ENCODE peak calls at places on chromosomes 5 and 9, in ten cellular contexts. A, G, I, P, L, W, F, U, H and V are unnamed samples. For H3K27me3, the result is how much of the 10 kb centered on the place peaks cover.

GRCh38 chr5:148912714-148913398 is 86.4 kb downstream of the ADRB2 start:
- DNase-seq in I (no peak), A (no peak), P (no peak), G (no peak), W (no peak), F (peak), L (peak), U (peak), H (no peak), V (no peak)

GRCh38 chr9:33942471-33943083 is 106.1 kb downstream of the UBAP2 start:
- DNase-seq in H (no peak), P (no peak), L (no peak), F (peak), I (no peak), U (no peak), W (no peak), A (no peak), G (no peak), V (no peak)

GRCh38 chr9:130138791-130139190 is 33.4 kb upstream of the NCS1 start:
- DNase-seq in H (no peak), G (peak), U (peak), P (peak), A (peak), W (peak), I (peak), F (peak), L (no peak), V (no peak)

GRCh38 chr5:53642006-53642405 is 81.6 kb downstream of the NDUFS4 start:
- DNase-seq in F (peak), H (no peak), P (no peak), A (peak), I (no peak), U (no peak), G (no peak), W (no peak), L (no peak), V (no peak)

GRCh38 chr9:7132605-7133004 is 374.8 kb downstream of the KDM4C start:
- DNase-seq in A (no peak), U (no peak), G (no peak), F (no peak), P (no peak), I (no peak), W (no peak), L (no peak), H (no peak), V (no peak)

GRCh38 chr5:107502711-107503110 is 168.0 kb downstream of the EFNA5 start:
- DNase-seq in P (no peak), I (no peak), H (no peak), U (no peak), G (no peak), W (no peak), A (no peak), F (no peak), L (no peak), V (no peak)

GRCh38 chr9:5631021-5631420 is 2.1 kb downstream of the RIC1 start:
- DNase-seq in H (no peak), P (no peak), G (no peak), W (no peak), F (no peak), I (no peak), L (no peak), A (no peak), U (no peak), V (no peak)

GRCh38 chr5:115170128-115170923 is 618 bp upstream of the TRIM36 start:
- DNase-seq in U (no peak), P (no peak), L (no peak), A (no peak), G (no peak), F (peak), H (no peak), I (peak), W (no peak), V (peak)

GRCh38 chr9:131585375-131585774 is 40.1 kb downstream of the PRRT1B start:
- DNase-seq in F (peak), W (no peak), A (peak), P (no peak), H (no peak), I (no peak), U (no peak), G (peak), L (no peak), V (no peak)

GRCh38 chr9:18072967-18073366 is 401.0 kb upstream of the ADAMTSL1 start:
- DNase-seq in H (no peak), A (no peak), U (no peak), G (peak), I (no peak), L (no peak), P (no peak), W (no peak), F (no peak), V (no peak)

GRCh38 chr9:98010450-98010849 is 27.3 kb downstream of the ANP32B start:
- DNase-seq in W (no peak), F (peak), H (no peak), A (no peak), G (no peak), P (no peak), U (peak), L (no peak), I (no peak), V (no peak)

GRCh38 chr9:94554439-94555331 is at the start of gene PCAT7:
- DNase-seq in L (peak), H (peak), U (peak), I (peak), W (peak), P (no peak), F (no peak), G (no peak), A (peak), V (peak)

GRCh38 chr9:33813712-33814641 is 3.0 kb upstream of the UBE2R2 start:
- DNase-seq in L (peak), P (no peak), A (peak), I (no peak), U (no peak), W (no peak), G (no peak), H (no peak), F (peak), V (no peak)

GRCh38 chr9:75269202-75269601 is 180.9 kb downstream of the OSTF1 start:
- DNase-seq in W (no peak), U (no peak), H (no peak), G (no peak), L (no peak), A (no peak), I (no peak), P (no peak), F (no peak), V (no peak)

GRCh38 chr5:130992095-130992494 is 173.0 kb downstream of the HINT1 start:
- DNase-seq in F (no peak), I (no peak), W (no peak), L (no peak), U (no peak), P (no peak), G (no peak), A (no peak), H (no peak), V (no peak)

GRCh38 chr9:104911029-104911607 is 16.8 kb downstream of the ABCA1 start:
- DNase-seq in P (no peak), G (no peak), F (peak), U (peak), I (no peak), H (no peak), W (no peak), L (no peak), A (no peak), V (no peak)

GRCh38 chr5:39661026-39661779 is 236.4 kb upstream of the DAB2 start:
- DNase-seq in L (no peak), H (no peak), A (no peak), U (no peak), G (no peak), I (no peak), W (no peak), P (no peak), F (no peak), V (no peak)

GRCh38 chr9:109520475-109521132 is 22.5 kb upstream of the PTPN3 start:
- DNase-seq in P (peak), I (peak), A (peak), W (no peak), F (peak), G (peak), U (peak), H (peak), L (peak), V (no peak)

GRCh38 chr5:143714629-143715028 is 97.3 kb upstream of the HMHB1 start:
- DNase-seq in P (no peak), A (peak), L (no peak), F (peak), U (peak), H (peak), G (no peak), I (no peak), W (no peak), V (no peak)

GRCh38 chr5:123093279-123094226 is 4.5 kb downstream of the PRDM6 start:
- DNase-seq in P (no peak), G (no peak), U (no peak), L (no peak), F (peak), I (no peak), A (no peak), H (no peak), W (no peak), V (peak)
- H3K27me3 ChIP-seq in P (under half), G (under half), U (half or more), L (under half), F (under half), I (half or more), A (half or more), H (under half), W (half or more), V (half or more)

GRCh38 chr5:179820483-179821297 is at the start of gene SQSTM1:
- DNase-seq in A (peak), P (peak), U (peak), I (peak), F (peak), W (peak), H (no peak), G (peak), L (no peak), V (peak)
- TF ChIP-seq POLR2A in A (peak), P (peak), U (peak), I (peak), F (peak), W (peak), H (peak), G (peak), L (peak), V (peak)

GRCh38 chr5:176739461-176740051 is 70.8 kb upstream of the UNC5A start:
- DNase-seq in F (no peak), P (no peak), H (no peak), U (no peak), W (no peak), A (no peak), I (no peak), G (no peak), L (no peak), V (no peak)
- H3K27me3 ChIP-seq in F (half or more), P (under half), H (under half), U (under half), W (under half), A (under half), I (under half), G (under half), L (under half), V (under half)

GRCh38 chr9:32572900-32573523 is at the start of gene NDUFB6:
- DNase-seq in H (peak), G (peak), U (peak), L (peak), F (peak), I (peak), W (peak), A (peak), P (peak), V (peak)
- TF ChIP-seq POLR2A in H (peak), G (peak), U (peak), L (peak), F (no peak), I (peak), W (peak), A (peak), P (peak), V (no peak)

GRCh38 chr5:118598311-118598710 is 390.0 kb downstream of the DTWD2 start:
- DNase-seq in P (no peak), W (no peak), A (no peak), G (no peak), F (no peak), I (no peak), H (no peak), U (no peak), L (no peak), V (no peak)
- H3K27me3 ChIP-seq in P (under half), W (under half), A (under half), G (under half), F (under half), I (under half), H (under half), U (under half), L (under half), V (under half)

DNA sequence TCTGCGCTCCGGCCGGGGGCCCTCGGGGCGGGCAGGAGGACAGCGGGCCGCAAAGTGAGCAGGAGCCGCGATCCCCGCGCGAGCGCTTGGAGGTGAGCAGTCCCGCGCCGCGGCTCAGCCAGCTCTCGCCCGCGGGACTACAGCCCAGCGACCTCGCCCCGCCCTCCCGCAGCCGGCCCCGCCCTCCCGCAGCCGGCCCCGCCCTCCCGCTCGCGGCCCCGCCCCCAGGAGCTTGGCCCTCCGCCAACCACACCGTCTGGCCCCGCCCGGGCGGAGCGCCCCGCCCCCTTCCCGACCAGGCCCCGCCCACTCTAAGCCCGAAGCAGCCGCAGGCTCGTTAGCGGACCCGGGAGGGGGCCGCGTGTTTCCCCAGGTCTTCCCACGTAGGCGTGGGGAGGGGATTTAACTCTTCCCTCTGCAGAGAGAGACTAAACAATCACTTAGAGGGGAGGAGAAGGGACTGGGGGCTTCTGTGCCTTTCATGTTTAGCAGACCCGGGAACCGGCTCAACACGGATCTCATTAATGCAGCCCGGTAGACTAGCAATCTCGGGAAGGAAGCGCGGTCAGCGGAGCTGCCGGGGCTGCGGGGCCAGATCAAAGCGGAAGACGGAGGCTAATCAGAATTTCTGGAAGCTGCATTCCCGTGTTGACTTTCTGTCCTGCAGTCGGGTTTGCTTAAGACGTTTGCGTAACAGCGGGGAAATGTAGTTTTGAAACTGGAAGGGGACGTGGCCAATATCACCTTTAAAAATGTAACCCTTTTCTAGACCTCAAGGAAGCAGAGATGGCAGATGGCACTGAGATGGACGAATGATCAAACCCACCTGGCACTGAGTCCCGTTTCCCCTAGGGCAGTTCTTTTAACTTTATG is at the start of gene MYO10:
- DNase-seq in G (peak), P (peak), L (no peak), I (peak), A (peak), W (peak), F (peak), U (peak), H (no peak), V (peak)
- TF ChIP-seq POLR2A in G (peak), P (peak), L (peak), I (peak), A (peak), W (peak), F (peak), U (peak), H (no peak), V (peak)

GRCh38 chr5:3601929-3602712 is 6.5 kb downstream of the IRX1 start:
- DNase-seq in H (no peak), G (no peak), P (no peak), W (no peak), I (no peak), F (no peak), L (no peak), U (no peak), A (no peak), V (peak)

GRCh38 chr5:3598725-3599282 is 3.2 kb downstream of the IRX1 start:
- DNase-seq in G (no peak), L (no peak), U (no peak), F (no peak), H (no peak), P (no peak), I (no peak), W (no peak), A (no peak), V (no peak)

GRCh38 chr5:3601060-3601710 is 5.6 kb downstream of the IRX1 start:
- DNase-seq in U (no peak), H (no peak), A (no peak), L (no peak), I (no peak), G (no peak), P (no peak), F (no peak), W (no peak), V (no peak)

GRCh38 chr5:3599283-3600105 is 3.9 kb downstream of the IRX1 start:
- DNase-seq in I (no peak), A (no peak), P (no peak), L (no peak), W (no peak), H (no peak), F (no peak), U (no peak), G (no peak), V (peak)

GRCh38 chr5:3600106-3600997 is 4.7 kb downstream of the IRX1 start:
- DNase-seq in A (no peak), W (no peak), I (no peak), H (no peak), F (no peak), U (no peak), P (no peak), L (no peak), G (no peak), V (peak)
- H3K27me3 ChIP-seq in A (half or more), W (half or more), I (under half), H (under half), F (half or more), U (half or more), P (under half), L (under half), G (under half), V (under half)

GRCh38 chr5:34929150-34929719 is at the start of gene DNAJC21:
- DNase-seq in A (peak), U (peak), H (peak), L (peak), W (peak), P (peak), G (peak), I (peak), F (peak), V (peak)
- TF ChIP-seq POLR2A in A (peak), U (peak), H (peak), L (no peak), W (peak), P (peak), G (peak), I (no peak), F (no peak), V (no peak)

GRCh38 chr5:180703912-180704311 is 35.9 kb downstream of the OR2Y1 start:
- DNase-seq in G (no peak), F (no peak), U (no peak), A (no peak), L (no peak), H (no peak), I (no peak), W (no peak), P (no peak), V (no peak)
- H3K27me3 ChIP-seq in G (under half), F (under half), U (under half), A (under half), L (under half), H (under half), I (under half), W (under half), P (under half), V (under half)